ENCODE peak calls at places on chromosomes 5 and 9, in ten cellular contexts. One of them, this sample, is unnamed.

GRCh38 chr9:116656977-116657376 is 30.1 kb upstream of the TRIM32 start:
- DNase-seq in upper lobe of left lung: no peak
- DNase-seq in CD8-positive, alpha-beta memory T cell: no peak
- DNase-seq in fibroblast of lung: peak; percentile 31
- DNase-seq in neuronal stem cell: no peak
- DNase-seq in A673: no peak
- DNase-seq in mammary epithelial cell: no peak
- DNase-seq in PC-3: no peak
- DNase-seq in HCT116: no peak
- DNase-seq in left ventricle myocardium inferior: no peak
- DNase-seq in this sample: no peak

GRCh38 chr9:73573235-73573634 is 421.6 kb downstream of the ANXA1 start:
- DNase-seq in upper lobe of left lung: no peak
- DNase-seq in CD8-positive, alpha-beta memory T cell: no peak
- DNase-seq in fibroblast of lung: no peak
- DNase-seq in neuronal stem cell: no peak
- DNase-seq in A673: no peak
- DNase-seq in mammary epithelial cell: no peak
- DNase-seq in PC-3: no peak
- DNase-seq in HCT116: no peak
- DNase-seq in left ventricle myocardium inferior: no peak
- DNase-seq in this sample: no peak

GRCh38 chr5:74895906-74896305 is 29.7 kb upstream of the FAM169A start:
- DNase-seq in upper lobe of left lung: no peak
- DNase-seq in CD8-positive, alpha-beta memory T cell: no peak
- DNase-seq in fibroblast of lung: peak; percentile 90
- DNase-seq in neuronal stem cell: no peak
- DNase-seq in A673: peak; percentile 82
- DNase-seq in mammary epithelial cell: peak; percentile 52
- DNase-seq in PC-3: peak; percentile 39
- DNase-seq in HCT116: no peak
- DNase-seq in left ventricle myocardium inferior: peak; percentile 77
- DNase-seq in this sample: peak; percentile 78

GRCh38 chr9:133428579-133429215 is 6.5 kb downstream of the ADAMTS13 start:
- DNase-seq in upper lobe of left lung: peak; percentile 84
- DNase-seq in CD8-positive, alpha-beta memory T cell: no peak
- DNase-seq in fibroblast of lung: no peak
- DNase-seq in neuronal stem cell: peak; percentile 48
- DNase-seq in A673: no peak
- DNase-seq in mammary epithelial cell: no peak
- DNase-seq in PC-3: no peak
- DNase-seq in HCT116: no peak
- DNase-seq in left ventricle myocardium inferior: no peak
- DNase-seq in this sample: peak; percentile 39

GRCh38 chr5:158560170-158560569 is 539.5 kb downstream of the EBF1 start:
- DNase-seq in upper lobe of left lung: no peak
- DNase-seq in CD8-positive, alpha-beta memory T cell: no peak
- DNase-seq in fibroblast of lung: no peak
- DNase-seq in neuronal stem cell: no peak
- DNase-seq in A673: no peak
- DNase-seq in mammary epithelial cell: peak; percentile 20
- DNase-seq in PC-3: peak; percentile 83
- DNase-seq in HCT116: no peak
- DNase-seq in left ventricle myocardium inferior: peak; percentile 27
- DNase-seq in this sample: peak; percentile 67

GRCh38 chr9:17480966-17481365 is 97.9 kb upstream of the SH3GL2 start:
- DNase-seq in upper lobe of left lung: peak; percentile 32
- DNase-seq in CD8-positive, alpha-beta memory T cell: no peak
- DNase-seq in fibroblast of lung: no peak
- DNase-seq in neuronal stem cell: no peak
- DNase-seq in A673: no peak
- DNase-seq in mammary epithelial cell: no peak
- DNase-seq in PC-3: no peak
- DNase-seq in HCT116: no peak
- DNase-seq in left ventricle myocardium inferior: peak; percentile 11
- DNase-seq in this sample: no peak

GRCh38 chr5:52895070-52895469 is 94.1 kb upstream of the ITGA2 start:
- DNase-seq in upper lobe of left lung: no peak
- DNase-seq in CD8-positive, alpha-beta memory T cell: no peak
- DNase-seq in fibroblast of lung: no peak
- DNase-seq in neuronal stem cell: no peak
- DNase-seq in A673: peak; percentile 30
- DNase-seq in mammary epithelial cell: no peak
- DNase-seq in PC-3: no peak
- DNase-seq in HCT116: no peak
- DNase-seq in left ventricle myocardium inferior: no peak
- DNase-seq in this sample: peak; percentile 49

GRCh38 chr9:92714787-92715487 is 45.0 kb upstream of the IPPK start:
- DNase-seq in upper lobe of left lung: peak; percentile 81
- DNase-seq in CD8-positive, alpha-beta memory T cell: no peak
- DNase-seq in fibroblast of lung: no peak
- DNase-seq in neuronal stem cell: no peak
- DNase-seq in A673: no peak
- DNase-seq in mammary epithelial cell: no peak
- DNase-seq in PC-3: no peak
- DNase-seq in HCT116: no peak
- DNase-seq in left ventricle myocardium inferior: peak; percentile 51
- DNase-seq in this sample: no peak

GRCh38 chr5:111787006-111787405 is 30.0 kb upstream of the NREP start:
- DNase-seq in upper lobe of left lung: no peak
- DNase-seq in CD8-positive, alpha-beta memory T cell: no peak
- DNase-seq in fibroblast of lung: peak; percentile 35
- DNase-seq in neuronal stem cell: no peak
- DNase-seq in A673: no peak
- DNase-seq in mammary epithelial cell: no peak
- DNase-seq in PC-3: no peak
- DNase-seq in HCT116: no peak
- DNase-seq in left ventricle myocardium inferior: no peak
- DNase-seq in this sample: no peak

GRCh38 chr9:135479469-135480052 is at the start of gene PPP1R26:
- DNase-seq in upper lobe of left lung: peak; percentile 90
- DNase-seq in CD8-positive, alpha-beta memory T cell: no peak
- DNase-seq in fibroblast of lung: no peak
- DNase-seq in neuronal stem cell: peak; percentile 31
- DNase-seq in A673: no peak
- DNase-seq in mammary epithelial cell: no peak
- DNase-seq in PC-3: peak; percentile 35
- DNase-seq in HCT116: no peak
- DNase-seq in left ventricle myocardium inferior: peak; percentile 45
- DNase-seq in this sample: peak; percentile 45

GRCh38 chr5:76337949-76338589 is 65.0 kb upstream of the IQGAP2 start:
- DNase-seq in upper lobe of left lung: no peak
- DNase-seq in CD8-positive, alpha-beta memory T cell: no peak
- DNase-seq in fibroblast of lung: peak; percentile 76
- DNase-seq in neuronal stem cell: peak; percentile 37
- DNase-seq in A673: peak; percentile 83
- DNase-seq in mammary epithelial cell: peak; percentile 75
- DNase-seq in PC-3: peak; percentile 76
- DNase-seq in HCT116: peak; percentile 65
- DNase-seq in left ventricle myocardium inferior: no peak
- DNase-seq in this sample: peak; percentile 38

GRCh38 chr5:142473038-142473437 is 148.2 kb upstream of the SPRY4 start:
- DNase-seq in upper lobe of left lung: no peak
- DNase-seq in CD8-positive, alpha-beta memory T cell: no peak
- DNase-seq in fibroblast of lung: no peak
- DNase-seq in neuronal stem cell: no peak
- DNase-seq in A673: no peak
- DNase-seq in mammary epithelial cell: no peak
- DNase-seq in PC-3: no peak
- DNase-seq in HCT116: no peak
- DNase-seq in left ventricle myocardium inferior: no peak
- DNase-seq in this sample: no peak

GRCh38 chr5:142475102-142475501 is 150.3 kb upstream of the SPRY4 start:
- DNase-seq in upper lobe of left lung: no peak
- DNase-seq in CD8-positive, alpha-beta memory T cell: no peak
- DNase-seq in fibroblast of lung: no peak
- DNase-seq in neuronal stem cell: no peak
- DNase-seq in A673: no peak
- DNase-seq in mammary epithelial cell: no peak
- DNase-seq in PC-3: peak; percentile 1
- DNase-seq in HCT116: no peak
- DNase-seq in left ventricle myocardium inferior: no peak
- DNase-seq in this sample: peak; percentile 25

GRCh38 chr5:142478116-142478515 is 153.3 kb upstream of the SPRY4 start:
- DNase-seq in upper lobe of left lung: no peak
- DNase-seq in CD8-positive, alpha-beta memory T cell: no peak
- DNase-seq in fibroblast of lung: no peak
- DNase-seq in neuronal stem cell: no peak
- DNase-seq in A673: no peak
- DNase-seq in mammary epithelial cell: no peak
- DNase-seq in PC-3: no peak
- DNase-seq in HCT116: no peak
- DNase-seq in left ventricle myocardium inferior: no peak
- DNase-seq in this sample: no peak

GRCh38 chr5:142472306-142472951 is 147.6 kb upstream of the SPRY4 start:
- DNase-seq in upper lobe of left lung: no peak
- DNase-seq in CD8-positive, alpha-beta memory T cell: no peak
- DNase-seq in fibroblast of lung: peak; percentile 95
- DNase-seq in neuronal stem cell: no peak
- DNase-seq in A673: peak; percentile 64
- DNase-seq in mammary epithelial cell: peak; percentile 85
- DNase-seq in PC-3: peak; percentile 89
- DNase-seq in HCT116: peak; percentile 97
- DNase-seq in left ventricle myocardium inferior: no peak
- DNase-seq in this sample: peak; percentile 70

DNA sequence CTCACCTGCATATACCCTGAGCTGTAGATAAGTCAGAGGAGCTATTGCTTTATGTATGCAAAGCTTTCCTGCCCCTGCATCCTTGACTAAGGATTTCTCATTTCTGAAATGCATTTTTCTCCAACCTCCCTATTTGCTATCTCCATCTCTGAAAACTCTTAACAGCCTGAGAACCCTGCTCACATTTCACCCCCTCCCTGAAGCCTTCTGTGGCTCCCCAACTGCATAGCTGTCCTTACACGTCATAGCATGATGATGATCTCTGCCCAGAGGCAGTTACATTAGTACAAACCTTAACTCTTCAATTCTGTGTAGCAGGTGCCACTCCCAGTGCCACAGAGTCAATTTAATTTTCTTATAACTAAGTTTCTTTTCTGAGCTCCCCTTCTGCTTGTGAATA is 149.6 kb upstream of the SPRY4 start:
- DNase-seq in upper lobe of left lung: no peak
- DNase-seq in CD8-positive, alpha-beta memory T cell: no peak
- DNase-seq in fibroblast of lung: no peak
- DNase-seq in neuronal stem cell: no peak
- DNase-seq in A673: no peak
- DNase-seq in mammary epithelial cell: peak; percentile 62
- DNase-seq in PC-3: peak; percentile 45
- DNase-seq in HCT116: no peak
- DNase-seq in left ventricle myocardium inferior: no peak
- DNase-seq in this sample: peak; percentile 67
- H3K4me1 ChIP-seq in upper lobe of left lung: no peaks in the 10 kb centered on the region
- H3K4me1 ChIP-seq in CD8-positive, alpha-beta memory T cell: no peaks in the 10 kb centered on the region
- H3K4me1 ChIP-seq in fibroblast of lung: peaks cover 8% of the 10 kb centered on the region
- H3K4me1 ChIP-seq in neuronal stem cell: peaks cover 6% of the 10 kb centered on the region
- H3K4me1 ChIP-seq in A673: peaks cover 9% of the 10 kb centered on the region
- H3K4me1 ChIP-seq in mammary epithelial cell: peaks cover 30% of the 10 kb centered on the region
- H3K4me1 ChIP-seq in PC-3: peaks cover 27% of the 10 kb centered on the region
- H3K4me1 ChIP-seq in HCT116: peaks cover 28% of the 10 kb centered on the region
- H3K4me1 ChIP-seq in left ventricle myocardium inferior: no peaks in the 10 kb centered on the region
- H3K4me1 ChIP-seq in this sample: peaks cover 8% of the 10 kb centered on the region

GRCh38 chr9:124412228-124412575 is 3.0 kb downstream of the PSMB7 start:
- DNase-seq in upper lobe of left lung: no peak
- DNase-seq in CD8-positive, alpha-beta memory T cell: no peak
- DNase-seq in fibroblast of lung: no peak
- DNase-seq in neuronal stem cell: no peak
- DNase-seq in A673: no peak
- DNase-seq in mammary epithelial cell: peak; percentile 60
- DNase-seq in PC-3: no peak
- DNase-seq in HCT116: no peak
- DNase-seq in left ventricle myocardium inferior: no peak
- DNase-seq in this sample: no peak

GRCh38 chr9:124411514-124412227 is 3.6 kb downstream of the PSMB7 start:
- DNase-seq in upper lobe of left lung: no peak
- DNase-seq in CD8-positive, alpha-beta memory T cell: no peak
- DNase-seq in fibroblast of lung: peak; percentile 77
- DNase-seq in neuronal stem cell: no peak
- DNase-seq in A673: no peak
- DNase-seq in mammary epithelial cell: peak; percentile 75
- DNase-seq in PC-3: peak; percentile 64
- DNase-seq in HCT116: no peak
- DNase-seq in left ventricle myocardium inferior: no peak
- DNase-seq in this sample: peak; percentile 34

GRCh38 chr9:124409410-124409809 is 5.8 kb downstream of the PSMB7 start:
- DNase-seq in upper lobe of left lung: no peak
- DNase-seq in CD8-positive, alpha-beta memory T cell: no peak
- DNase-seq in fibroblast of lung: no peak
- DNase-seq in neuronal stem cell: no peak
- DNase-seq in A673: no peak
- DNase-seq in mammary epithelial cell: no peak
- DNase-seq in PC-3: no peak
- DNase-seq in HCT116: no peak
- DNase-seq in left ventricle myocardium inferior: no peak
- DNase-seq in this sample: no peak

GRCh38 chr9:124414612-124415011 is 630 bp downstream of the PSMB7 start:
- DNase-seq in upper lobe of left lung: no peak
- DNase-seq in CD8-positive, alpha-beta memory T cell: no peak
- DNase-seq in fibroblast of lung: no peak
- DNase-seq in neuronal stem cell: no peak
- DNase-seq in A673: no peak
- DNase-seq in mammary epithelial cell: no peak
- DNase-seq in PC-3: no peak
- DNase-seq in HCT116: no peak
- DNase-seq in left ventricle myocardium inferior: no peak
- DNase-seq in this sample: no peak

GRCh38 chr9:124410321-124410913 is 4.8 kb downstream of the PSMB7 start:
- DNase-seq in upper lobe of left lung: no peak
- DNase-seq in CD8-positive, alpha-beta memory T cell: no peak
- DNase-seq in fibroblast of lung: no peak
- DNase-seq in neuronal stem cell: no peak
- DNase-seq in A673: no peak
- DNase-seq in mammary epithelial cell: no peak
- DNase-seq in PC-3: no peak
- DNase-seq in HCT116: no peak
- DNase-seq in left ventricle myocardium inferior: no peak
- DNase-seq in this sample: peak; percentile 51
- H3K4me3 ChIP-seq in upper lobe of left lung: no peak overlapping the region
- H3K4me3 ChIP-seq in CD8-positive, alpha-beta memory T cell: no peak overlapping the region
- H3K4me3 ChIP-seq in fibroblast of lung: no peak overlapping the region
- H3K4me3 ChIP-seq in neuronal stem cell: no peak overlapping the region
- H3K4me3 ChIP-seq in A673: no peak overlapping the region
- H3K4me3 ChIP-seq in mammary epithelial cell: no peak overlapping the region
- H3K4me3 ChIP-seq in PC-3: no peak overlapping the region
- H3K4me3 ChIP-seq in HCT116: no peak overlapping the region
- H3K4me3 ChIP-seq in left ventricle myocardium inferior: no peak overlapping the region
- H3K4me3 ChIP-seq in this sample: no peak overlapping the region

GRCh38 chr5:180792965-180793287 is 9.7 kb downstream of the MGAT1 start:
- DNase-seq in upper lobe of left lung: no peak
- DNase-seq in CD8-positive, alpha-beta memory T cell: no peak
- DNase-seq in fibroblast of lung: no peak
- DNase-seq in neuronal stem cell: no peak
- DNase-seq in A673: no peak
- DNase-seq in mammary epithelial cell: no peak
- DNase-seq in PC-3: no peak
- DNase-seq in HCT116: no peak
- DNase-seq in left ventricle myocardium inferior: no peak
- DNase-seq in this sample: no peak
- H3K4me1 ChIP-seq in upper lobe of left lung: peaks cover 34% of the 10 kb centered on the region
- H3K4me1 ChIP-seq in CD8-positive, alpha-beta memory T cell: peaks cover 29% of the 10 kb centered on the region
- H3K4me1 ChIP-seq in fibroblast of lung: peaks cover 4% of the 10 kb centered on the region
- H3K4me1 ChIP-seq in neuronal stem cell: no peaks in the 10 kb centered on the region
- H3K4me1 ChIP-seq in A673: no peaks in the 10 kb centered on the region
- H3K4me1 ChIP-seq in mammary epithelial cell: peaks cover 6% of the 10 kb centered on the region
- H3K4me1 ChIP-seq in PC-3: peaks cover 5% of the 10 kb centered on the region
- H3K4me1 ChIP-seq in HCT116: no peaks in the 10 kb centered on the region
- H3K4me1 ChIP-seq in left ventricle myocardium inferior: peaks cover 85% of the 10 kb centered on the region
- H3K4me1 ChIP-seq in this sample: peaks cover 28% of the 10 kb centered on the region

GRCh38 chr5:31194892-31195291 is 1.4 kb downstream of the CDH6 start:
- DNase-seq in upper lobe of left lung: no peak
- DNase-seq in CD8-positive, alpha-beta memory T cell: no peak
- DNase-seq in fibroblast of lung: peak; percentile 55
- DNase-seq in neuronal stem cell: no peak
- DNase-seq in A673: no peak
- DNase-seq in mammary epithelial cell: peak; percentile 3
- DNase-seq in PC-3: peak; percentile 56
- DNase-seq in HCT116: no peak
- DNase-seq in left ventricle myocardium inferior: no peak
- DNase-seq in this sample: peak; percentile 33
- H3K4me3 ChIP-seq in upper lobe of left lung: no peak overlapping the region
- H3K4me3 ChIP-seq in CD8-positive, alpha-beta memory T cell: no peak overlapping the region
- H3K4me3 ChIP-seq in fibroblast of lung: peak overlapping the region; percentile 60
- H3K4me3 ChIP-seq in neuronal stem cell: peak overlapping the region; percentile 94
- H3K4me3 ChIP-seq in A673: peak overlapping the region; percentile 59
- H3K4me3 ChIP-seq in mammary epithelial cell: peak overlapping the region; percentile 27
- H3K4me3 ChIP-seq in PC-3: peak overlapping the region; percentile 72
- H3K4me3 ChIP-seq in HCT116: no peak overlapping the region
- H3K4me3 ChIP-seq in left ventricle myocardium inferior: peak overlapping the region; percentile 69
- H3K4me3 ChIP-seq in this sample: peak overlapping the region; percentile 66

This sample was measured in adipocyte.